ENCODE peak calls at places on chromosomes 5 and 9, in four cellular contexts. One of them, this sample, is unnamed.

GRCh38 chr9:9612270-9612669 is 1000.5 kb downstream of the PTPRD start:
- DNase-seq in H9: no peak
- DNase-seq in neural crest cell: no peak
- DNase-seq in upper lobe of right lung: no peak
- DNase-seq in this sample: no peak

GRCh38 chr9:15295761-15296405 is 11.1 kb downstream of the TTC39B start:
- DNase-seq in H9: no peak
- DNase-seq in neural crest cell: no peak
- DNase-seq in upper lobe of right lung: no peak
- DNase-seq in this sample: peak

GRCh38 chr5:38830521-38831051 is 15.2 kb upstream of the OSMR start:
- DNase-seq in H9: no peak
- DNase-seq in neural crest cell: no peak
- DNase-seq in upper lobe of right lung: no peak
- DNase-seq in this sample: no peak

GRCh38 chr9:33165263-33166151 is 1.6 kb downstream of the B4GALT1 start:
- DNase-seq in H9: no peak
- DNase-seq in neural crest cell: no peak
- DNase-seq in upper lobe of right lung: no peak
- DNase-seq in this sample: no peak

GRCh38 chr5:150249744-150250143 is 39.8 kb downstream of the CAMK2A start:
- DNase-seq in H9: no peak
- DNase-seq in neural crest cell: no peak
- DNase-seq in upper lobe of right lung: no peak
- DNase-seq in this sample: no peak

GRCh38 chr5:170986598-170986997 is 124.8 kb downstream of the RANBP17 start:
- DNase-seq in H9: no peak
- DNase-seq in neural crest cell: no peak
- DNase-seq in upper lobe of right lung: no peak
- DNase-seq in this sample: no peak

GRCh38 chr5:1907616-1908015 is 24.9 kb upstream of the IRX4 start:
- DNase-seq in H9: no peak
- DNase-seq in neural crest cell: no peak
- DNase-seq in upper lobe of right lung: no peak
- DNase-seq in this sample: no peak

GRCh38 chr9:132908635-132909034 is 29.9 kb downstream of the SPACA9 start:
- DNase-seq in H9: no peak
- DNase-seq in neural crest cell: no peak
- DNase-seq in upper lobe of right lung: no peak
- DNase-seq in this sample: no peak

GRCh38 chr5:78522476-78523105 is 126.0 kb downstream of the LHFPL2 start:
- DNase-seq in H9: no peak
- DNase-seq in neural crest cell: no peak
- DNase-seq in upper lobe of right lung: no peak
- DNase-seq in this sample: no peak

GRCh38 chr5:1321576-1321975 is 23.3 kb downstream of the CLPTM1L start:
- DNase-seq in H9: peak
- DNase-seq in neural crest cell: no peak
- DNase-seq in upper lobe of right lung: peak
- DNase-seq in this sample: no peak

GRCh38 chr5:67672633-67673032 is 476.0 kb upstream of the CD180 start:
- DNase-seq in H9: no peak
- DNase-seq in neural crest cell: no peak
- DNase-seq in upper lobe of right lung: no peak
- DNase-seq in this sample: no peak

GRCh38 chr9:112094948-112095779 is 79.9 kb downstream of the SUSD1 start:
- DNase-seq in H9: no peak
- DNase-seq in neural crest cell: no peak
- DNase-seq in upper lobe of right lung: no peak
- DNase-seq in this sample: no peak

GRCh38 chr9:116592926-116593325 is 94.2 kb upstream of the TRIM32 start:
- DNase-seq in H9: no peak
- DNase-seq in neural crest cell: no peak
- DNase-seq in upper lobe of right lung: no peak
- DNase-seq in this sample: no peak

GRCh38 chr9:101463397-101463796 is 27.8 kb upstream of the ALDOB start:
- DNase-seq in H9: no peak
- DNase-seq in neural crest cell: no peak
- DNase-seq in upper lobe of right lung: no peak
- DNase-seq in this sample: no peak
- TF ChIP-seq CTCF in H9: no peak
- TF ChIP-seq CTCF in neural crest cell: no peak
- TF ChIP-seq CTCF in upper lobe of right lung: no peak
- TF ChIP-seq CTCF in this sample: no peak

GRCh38 chr9:95736370-95736769 is 139.1 kb upstream of the ERCC6L2 start:
- DNase-seq in H9: peak
- DNase-seq in neural crest cell: no peak
- DNase-seq in upper lobe of right lung: no peak
- DNase-seq in this sample: no peak
- TF ChIP-seq CTCF in H9: peak
- TF ChIP-seq CTCF in neural crest cell: peak
- TF ChIP-seq CTCF in upper lobe of right lung: no peak
- TF ChIP-seq CTCF in this sample: peak

GRCh38 chr5:140882591-140882899 is 621 bp downstream of the PCDHA13 start:
- DNase-seq in H9: peak
- DNase-seq in neural crest cell: no peak
- DNase-seq in upper lobe of right lung: no peak
- DNase-seq in this sample: no peak
- TF ChIP-seq CTCF in H9: peak
- TF ChIP-seq CTCF in neural crest cell: peak
- TF ChIP-seq CTCF in upper lobe of right lung: no peak
- TF ChIP-seq CTCF in this sample: no peak

DNA sequence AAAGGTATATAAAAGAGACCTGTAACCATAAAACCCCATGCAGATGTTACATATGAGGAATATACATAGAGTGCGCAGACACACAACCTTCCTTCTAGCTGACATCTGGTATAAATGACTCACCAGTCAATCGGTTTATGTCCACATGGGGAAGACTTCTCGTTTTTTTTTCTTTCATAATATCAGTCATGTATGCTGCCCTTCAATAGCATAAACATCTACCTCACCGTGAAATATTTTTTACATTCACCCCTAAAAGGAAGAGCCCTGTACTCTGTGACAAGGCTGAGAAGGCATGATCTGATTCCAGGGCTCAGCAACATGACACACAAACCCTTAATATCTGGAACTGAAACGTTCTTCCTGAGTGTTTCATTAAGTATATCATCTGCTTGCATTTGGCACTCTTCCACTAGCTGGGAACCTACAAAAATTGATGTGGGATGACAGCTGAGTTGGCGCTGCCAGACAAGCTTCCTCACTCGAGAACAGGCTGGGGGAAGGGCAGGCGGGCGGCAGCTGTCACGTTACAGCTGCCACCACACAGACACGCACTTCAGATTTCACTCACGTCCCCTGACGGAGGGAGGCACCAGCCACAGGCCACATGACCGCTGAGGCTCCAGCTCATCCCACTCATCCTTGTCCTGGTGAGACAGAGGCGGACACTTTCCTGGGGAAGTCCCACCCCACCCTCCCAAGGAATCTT is 74.2 kb downstream of the SHB start:
- DNase-seq in H9: no peak
- DNase-seq in neural crest cell: no peak
- DNase-seq in upper lobe of right lung: peak
- DNase-seq in this sample: no peak
- TF ChIP-seq CTCF in H9: no peak
- TF ChIP-seq CTCF in neural crest cell: no peak
- TF ChIP-seq CTCF in upper lobe of right lung: no peak
- TF ChIP-seq CTCF in this sample: no peak

DNA sequence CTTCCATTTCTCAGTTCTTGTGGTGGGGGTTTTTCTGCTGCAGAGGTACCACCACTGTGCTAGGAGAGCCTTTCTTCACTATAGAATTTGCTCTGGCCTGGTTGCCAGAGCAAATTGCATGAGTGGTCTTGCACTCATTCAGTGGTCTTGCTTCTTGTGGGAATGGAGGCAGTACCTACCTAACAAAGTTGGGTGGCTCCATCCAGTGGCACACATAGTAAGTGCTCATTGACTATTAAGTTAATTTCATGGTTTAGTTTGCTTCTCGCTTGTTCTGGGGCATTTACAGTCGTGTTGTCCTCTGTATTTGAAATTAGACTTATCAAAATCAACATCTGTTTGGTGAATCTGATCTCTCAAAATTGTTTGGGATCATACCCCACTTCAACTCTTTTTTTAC is 23.0 kb downstream of the SLC28A3 start:
- DNase-seq in H9: no peak
- DNase-seq in neural crest cell: no peak
- DNase-seq in upper lobe of right lung: no peak
- DNase-seq in this sample: no peak
- TF ChIP-seq CTCF in H9: peak
- TF ChIP-seq CTCF in neural crest cell: peak
- TF ChIP-seq CTCF in upper lobe of right lung: no peak
- TF ChIP-seq CTCF in this sample: no peak

DNA sequence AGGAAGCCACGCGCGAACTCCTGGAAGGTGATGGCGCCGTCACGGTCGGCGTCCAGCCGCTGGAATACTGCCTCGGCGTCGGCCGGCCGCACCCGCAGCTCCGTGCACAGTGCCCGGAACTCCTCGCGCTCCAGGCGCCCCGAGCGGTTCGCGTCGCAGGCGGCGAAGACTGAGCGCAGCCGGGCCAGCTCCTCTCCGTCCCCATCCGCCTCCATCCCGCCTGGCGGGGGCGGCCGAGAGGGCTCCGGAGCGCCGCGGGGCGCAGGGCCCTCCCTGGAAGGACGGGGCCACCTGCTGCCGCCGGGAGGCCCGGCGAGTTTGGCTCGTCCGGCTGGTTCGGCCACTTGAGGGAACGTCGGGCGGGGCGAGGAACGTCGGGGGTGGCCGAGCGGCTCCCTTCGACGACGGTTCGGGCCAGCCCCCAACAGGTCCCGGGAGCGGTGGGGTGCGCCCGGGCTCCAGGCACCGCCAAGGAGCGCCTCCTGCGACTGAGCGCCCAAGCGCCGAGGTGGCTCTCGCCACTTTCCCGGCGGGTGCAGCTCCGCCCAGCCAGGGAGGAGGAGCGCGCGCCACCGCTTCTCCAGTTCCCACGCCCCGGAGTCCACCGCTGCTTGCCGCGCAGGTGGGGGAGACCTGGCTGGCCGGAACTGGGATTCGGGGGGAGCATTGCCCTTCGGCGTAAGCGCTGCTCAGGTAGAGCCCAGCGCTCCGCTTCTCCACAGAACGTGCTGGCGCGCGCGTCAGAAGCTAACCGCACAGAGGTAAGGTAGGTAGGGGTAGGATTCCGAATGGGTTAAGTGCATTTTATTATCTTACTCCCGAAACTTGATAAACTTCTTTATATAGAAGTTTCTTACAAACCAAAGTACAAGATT is at the start of gene RASEF:
- DNase-seq in H9: peak
- DNase-seq in neural crest cell: peak
- DNase-seq in upper lobe of right lung: peak
- DNase-seq in this sample: peak
- TF ChIP-seq CTCF in H9: peak
- TF ChIP-seq CTCF in neural crest cell: peak
- TF ChIP-seq CTCF in upper lobe of right lung: no peak
- TF ChIP-seq CTCF in this sample: no peak

GRCh38 chr5:79922626-79923025 is 68.4 kb downstream of the MTX3 start:
- DNase-seq in H9: no peak
- DNase-seq in neural crest cell: no peak
- DNase-seq in upper lobe of right lung: no peak
- DNase-seq in this sample: no peak

GRCh38 chr5:79923431-79923830 is 67.6 kb downstream of the MTX3 start:
- DNase-seq in H9: no peak
- DNase-seq in neural crest cell: no peak
- DNase-seq in upper lobe of right lung: no peak
- DNase-seq in this sample: no peak

GRCh38 chr5:79929095-79929494 is 62.0 kb downstream of the MTX3 start:
- DNase-seq in H9: no peak
- DNase-seq in neural crest cell: no peak
- DNase-seq in upper lobe of right lung: no peak
- DNase-seq in this sample: no peak

GRCh38 chr5:79924936-79925893 is 65.8 kb downstream of the MTX3 start:
- DNase-seq in H9: peak
- DNase-seq in neural crest cell: no peak
- DNase-seq in upper lobe of right lung: no peak
- DNase-seq in this sample: no peak
- TF ChIP-seq CTCF in H9: peak
- TF ChIP-seq CTCF in neural crest cell: peak
- TF ChIP-seq CTCF in upper lobe of right lung: no peak
- TF ChIP-seq CTCF in this sample: no peak

GRCh38 chr5:133257977-133258376 is 206.2 kb downstream of the HSPA4 start:
- DNase-seq in H9: no peak
- DNase-seq in neural crest cell: no peak
- DNase-seq in upper lobe of right lung: no peak
- DNase-seq in this sample: no peak

GRCh38 chr5:133259199-133259997 is 207.6 kb downstream of the HSPA4 start:
- DNase-seq in H9: no peak
- DNase-seq in neural crest cell: no peak
- DNase-seq in upper lobe of right lung: no peak
- DNase-seq in this sample: no peak

GRCh38 chr5:133261993-133262392 is 210.2 kb downstream of the HSPA4 start:
- DNase-seq in H9: no peak
- DNase-seq in neural crest cell: no peak
- DNase-seq in upper lobe of right lung: no peak
- DNase-seq in this sample: no peak

GRCh38 chr5:133256276-133256675 is 204.5 kb downstream of the HSPA4 start:
- DNase-seq in H9: no peak
- DNase-seq in neural crest cell: no peak
- DNase-seq in upper lobe of right lung: no peak
- DNase-seq in this sample: peak

DNA sequence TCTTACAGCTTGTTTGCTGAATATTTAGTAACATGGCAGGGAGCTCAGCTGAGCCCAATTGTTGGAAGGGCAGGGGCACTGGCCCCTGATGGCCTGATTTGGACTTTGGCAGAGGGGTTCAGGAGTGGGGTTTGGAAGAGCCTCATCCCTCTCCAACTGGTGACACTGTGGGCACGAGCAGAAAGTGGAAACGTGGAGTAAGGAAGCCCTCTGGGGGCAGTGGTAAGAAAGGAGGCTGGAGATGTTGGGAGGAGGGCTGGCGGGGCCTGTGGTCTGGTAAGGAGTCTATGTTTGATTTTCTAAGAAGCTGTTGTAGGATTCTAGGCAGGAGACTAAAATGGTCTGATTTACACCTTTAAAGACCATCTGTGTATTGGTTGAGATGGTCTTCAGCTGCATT is 208.9 kb downstream of the HSPA4 start:
- DNase-seq in H9: no peak
- DNase-seq in neural crest cell: no peak
- DNase-seq in upper lobe of right lung: no peak
- DNase-seq in this sample: no peak
- TF ChIP-seq CTCF in H9: peak
- TF ChIP-seq CTCF in neural crest cell: no peak
- TF ChIP-seq CTCF in upper lobe of right lung: no peak
- TF ChIP-seq CTCF in this sample: no peak

This sample was measured in nephron progenitor cell.